ENCODE peak calls at places on chromosomes 2 and 18, in ten cellular contexts. F, Z, D, C, P, O, N, U, T and X are unnamed samples.

GRCh38 chr18:34592961-34593382 is 117.1 kb upstream of the DTNA start:
- DNase-seq in F (peak; percentile 28), Z (no peak), D (peak; percentile 55), C (no peak), P (peak; percentile 78), O (no peak), N (no peak), U (peak; percentile 88), T (peak; percentile 58), X (peak; percentile 63)

GRCh38 chr2:236848467-236848866 is 237.2 kb upstream of the COPS8 start:
- DNase-seq in F (no peak), Z (no peak), D (no peak), C (no peak), P (peak; percentile 38), O (no peak), N (no peak), U (no peak), T (no peak), X (no peak)

GRCh38 chr2:228768818-228769217 is 502.3 kb downstream of the PID1 start:
- DNase-seq in F (no peak), Z (no peak), D (no peak), C (no peak), P (no peak), O (peak; percentile 72), N (no peak), U (no peak), T (no peak), X (no peak)

GRCh38 chr2:181466661-181467576 is 9.7 kb downstream of the ITGA4 start:
- DNase-seq in F (peak; percentile 50), Z (peak; percentile 93), D (peak; percentile 35), C (peak; percentile 56), P (peak; percentile 67), O (peak; percentile 67), N (peak; percentile 51), U (peak; percentile 65), T (peak; percentile 43), X (peak; percentile 84)

GRCh38 chr2:62505649-62506420 is at the start of gene TMEM17:
- DNase-seq in F (peak; percentile 96), Z (peak; percentile 88), D (peak; percentile 80), C (no peak), P (peak; percentile 96), O (peak; percentile 94), N (peak; percentile 97), U (peak; percentile 92), T (peak; percentile 96), X (peak; percentile 94)

GRCh38 chr2:212723226-212723625 is 184.6 kb upstream of the ERBB4 start:
- DNase-seq in F (no peak), Z (no peak), D (no peak), C (no peak), P (no peak), O (peak; percentile 66), N (no peak), U (no peak), T (no peak), X (no peak)

GRCh38 chr18:31942301-31942998 is 478 bp downstream of the TRAPPC8 start:
- DNase-seq in F (peak; percentile 23), Z (peak; percentile 62), D (peak; percentile 26), C (peak; percentile 2), P (no peak), O (no peak), N (peak; percentile 1), U (no peak), T (peak; percentile 9), X (peak; percentile 50)

GRCh38 chr2:199431748-199432213 is 26.0 kb downstream of the SATB2 start:
- DNase-seq in F (no peak), Z (no peak), D (no peak), C (no peak), P (no peak), O (peak; percentile 29), N (peak; percentile 4), U (no peak), T (no peak), X (no peak)

GRCh38 chr2:69493268-69493667 is 56.0 kb upstream of the NFU1 start:
- DNase-seq in F (no peak), Z (no peak), D (no peak), C (no peak), P (no peak), O (no peak), N (no peak), U (no peak), T (peak; percentile 35), X (peak; percentile 20)

GRCh38 chr2:96764253-96764637 is 3.5 kb downstream of the CNNM4 start:
- DNase-seq in F (no peak), Z (no peak), D (peak; percentile 38), C (no peak), P (no peak), O (peak; percentile 39), N (no peak), U (peak; percentile 32), T (peak; percentile 18), X (no peak)

GRCh38 chr2:96760986-96761832 is 507 bp downstream of the CNNM4 start:
- DNase-seq in F (peak; percentile 52), Z (peak; percentile 68), D (peak; percentile 39), C (peak; percentile 12), P (no peak), O (peak; percentile 16), N (peak; percentile 42), U (no peak), T (no peak), X (peak; percentile 38)

GRCh38 chr2:96762529-96763253 is 2.0 kb downstream of the CNNM4 start:
- DNase-seq in F (no peak), Z (no peak), D (no peak), C (no peak), P (no peak), O (peak; percentile 26), N (no peak), U (peak; percentile 69), T (no peak), X (no peak)

GRCh38 chr2:96760036-96760985 is at the start of gene CNNM4:
- DNase-seq in F (peak; percentile 93), Z (peak; percentile 98), D (peak; percentile 96), C (peak; percentile 79), P (peak; percentile 97), O (peak; percentile 94), N (peak; percentile 93), U (peak; percentile 96), T (peak; percentile 92), X (peak; percentile 95)

DNA sequence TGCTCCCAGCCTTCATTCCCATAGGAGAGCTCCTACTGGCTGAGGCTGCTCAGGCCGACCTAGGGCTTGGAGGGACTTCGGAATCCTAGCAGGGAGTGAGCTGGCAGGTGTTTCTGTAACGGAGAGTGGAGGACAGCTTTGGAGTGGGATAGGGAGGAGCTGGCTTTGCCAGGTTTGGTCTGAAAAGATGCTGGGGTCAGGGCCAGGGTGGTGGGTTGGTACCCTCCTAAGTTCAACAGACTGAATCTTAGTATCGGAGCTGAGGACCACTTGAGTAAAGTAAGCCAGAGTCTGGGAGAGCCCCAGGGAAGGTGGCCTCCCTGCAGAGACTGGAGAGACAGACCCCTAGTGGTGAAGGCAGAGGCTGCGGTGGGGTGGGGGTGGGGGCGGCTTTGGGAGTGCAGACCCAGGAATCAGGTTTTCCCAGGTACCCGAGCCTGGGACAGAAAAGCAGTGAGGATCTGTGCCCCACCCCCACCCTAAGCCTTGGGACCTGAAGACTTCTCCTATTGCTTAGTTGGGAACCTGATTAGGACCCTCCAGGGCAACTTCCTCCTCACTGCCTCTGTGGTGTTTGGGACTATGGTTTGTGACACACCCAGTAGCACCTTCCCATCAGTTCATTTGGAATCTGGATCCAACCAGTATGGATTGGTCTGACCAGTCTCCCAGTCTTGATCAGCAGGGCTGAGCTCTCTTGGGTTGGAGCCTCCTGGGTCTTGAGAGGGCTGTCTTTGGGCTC is 3.0 kb downstream of the CNNM4 start:
- DNase-seq in F (no peak), Z (no peak), D (no peak), C (no peak), P (no peak), O (peak; percentile 47), N (no peak), U (peak; percentile 52), T (no peak), X (no peak)
- TF ChIP-seq CTCF in F (no peak), Z (peak; percentile 38), D (no peak), C (peak; percentile 31), P (peak; percentile 16), O (peak; percentile 66), N (peak; percentile 33), U (peak; percentile 53), T (peak; percentile 48), X (no peak)

GRCh38 chr18:71324356-71324755 is 1035.5 kb downstream of the SOCS6 start:
- DNase-seq in F (no peak), Z (no peak), D (no peak), C (no peak), P (no peak), O (no peak), N (no peak), U (no peak), T (no peak), X (no peak)
- H3K4me1 ChIP-seq in F (no peaks in the 10 kb centered on the region), Z (no peaks in the 10 kb centered on the region), D (no peaks in the 10 kb centered on the region), C (no peaks in the 10 kb centered on the region), P (no peaks in the 10 kb centered on the region), O (no peaks in the 10 kb centered on the region), N (no peaks in the 10 kb centered on the region), U (no peaks in the 10 kb centered on the region), T (no peaks in the 10 kb centered on the region), X (no peaks in the 10 kb centered on the region)

GRCh38 chr18:41351430-41351829 is 603.6 kb upstream of the PIK3C3 start:
- DNase-seq in F (no peak), Z (no peak), D (no peak), C (no peak), P (no peak), O (no peak), N (no peak), U (no peak), T (no peak), X (no peak)

GRCh38 chr18:41357708-41358107 is 597.3 kb upstream of the PIK3C3 start:
- DNase-seq in F (no peak), Z (no peak), D (no peak), C (no peak), P (no peak), O (no peak), N (no peak), U (no peak), T (no peak), X (no peak)

GRCh38 chr18:41353726-41354125 is 601.3 kb upstream of the PIK3C3 start:
- DNase-seq in F (no peak), Z (no peak), D (no peak), C (no peak), P (no peak), O (no peak), N (no peak), U (no peak), T (no peak), X (no peak)

GRCh38 chr18:41354151-41354550 is 600.9 kb upstream of the PIK3C3 start:
- DNase-seq in F (no peak), Z (no peak), D (no peak), C (no peak), P (no peak), O (no peak), N (no peak), U (no peak), T (no peak), X (no peak)
- H3K4me3 ChIP-seq in F (no peak overlapping the region), Z (no peak overlapping the region), D (no peak overlapping the region), C (no peak overlapping the region), P (no peak overlapping the region), O (no peak overlapping the region), N (no peak overlapping the region), U (no peak overlapping the region), T (no peak overlapping the region), X (no peak overlapping the region)

DNA sequence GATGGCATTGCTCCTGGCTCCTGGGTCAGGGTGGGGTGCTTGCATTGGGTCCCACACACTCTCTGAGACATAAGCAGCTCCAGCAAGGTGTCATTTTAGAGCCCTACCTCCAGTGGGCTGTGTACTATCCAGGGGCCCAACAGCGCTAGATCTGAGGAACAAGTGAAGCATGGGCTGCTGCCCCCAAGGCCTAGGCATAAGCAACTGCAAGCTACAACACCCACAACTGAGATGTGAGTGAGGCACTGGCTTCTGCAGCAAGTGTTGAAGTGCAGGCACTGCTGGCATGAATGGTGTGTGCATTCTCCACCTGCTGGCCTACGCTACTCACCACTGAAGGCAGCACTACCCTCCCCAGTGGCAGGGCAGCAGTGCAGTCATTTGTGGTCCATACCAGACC is 81.0 kb upstream of the STK39 start:
- DNase-seq in F (no peak), Z (no peak), D (no peak), C (no peak), P (no peak), O (no peak), N (no peak), U (no peak), T (no peak), X (no peak)
- TF ChIP-seq CTCF in F (no peak), Z (no peak), D (no peak), C (no peak), P (no peak), O (no peak), N (no peak), U (no peak), T (no peak), X (no peak)